ENCODE peak calls at places on chromosomes 3 and 15, in nine cellular contexts. S is A673, J is OCI-LY7, H is heart left ventricle, X is heart right ventricle, W is neural progenitor cell, T is endodermal cell, O is Peyer's patch, D is left ventricle myocardium inferior. K is an unnamed sample.

GRCh38 chr15:101242160-101242998 is 9.5 kb downstream of the CHSY1 start:
- DNase-seq in S (no peak), J (peak; percentile 73), H (peak; percentile 37), X (peak; percentile 34), W (no peak), T (peak; percentile 36), O (no peak), D (no peak), K (peak; percentile 51)

GRCh38 chr3:37906734-37907282 is 45.1 kb downstream of the CTDSPL start:
- DNase-seq in S (no peak), J (no peak), H (no peak), X (no peak), W (no peak), T (no peak), O (no peak), D (no peak), K (no peak)

GRCh38 chr3:31129241-31129640 is 234.8 kb upstream of the GADL1 start:
- DNase-seq in S (no peak), J (no peak), H (no peak), X (no peak), W (no peak), T (no peak), O (no peak), D (no peak), K (no peak)

GRCh38 chr15:31080618-31081017 is 20.9 kb downstream of the TRPM1 start:
- DNase-seq in S (peak; percentile 58), J (peak; percentile 15), H (peak; percentile 39), X (peak; percentile 56), W (peak; percentile 94), T (peak; percentile 97), O (no peak), D (peak; percentile 68), K (no peak)

GRCh38 chr3:16081661-16082060 is 92.8 kb upstream of the GALNT15 start:
- DNase-seq in S (no peak), J (no peak), H (no peak), X (no peak), W (no peak), T (no peak), O (no peak), D (no peak), K (no peak)

GRCh38 chr3:113111308-113111707 is 100.0 kb upstream of the BOC start:
- DNase-seq in S (no peak), J (no peak), H (no peak), X (no peak), W (peak; percentile 14), T (peak; percentile 57), O (no peak), D (no peak), K (no peak)

GRCh38 chr15:43229977-43230376 is 9.2 kb upstream of the EPB42 start:
- DNase-seq in S (no peak), J (no peak), H (no peak), X (no peak), W (no peak), T (no peak), O (no peak), D (no peak), K (no peak)

GRCh38 chr3:57278237-57278636 is 14.2 kb downstream of the ASB14 start:
- DNase-seq in S (no peak), J (no peak), H (no peak), X (no peak), W (no peak), T (no peak), O (no peak), D (no peak), K (no peak)

GRCh38 chr3:111616417-111617105 is 21.4 kb upstream of the ZBED2 start:
- DNase-seq in S (peak; percentile 3), J (peak; percentile 2), H (no peak), X (no peak), W (no peak), T (no peak), O (peak; percentile 45), D (no peak), K (no peak)

GRCh38 chr3:169149349-169149890 is 514.1 kb downstream of the MECOM start:
- DNase-seq in S (peak; percentile 84), J (peak; percentile 82), H (peak; percentile 85), X (peak; percentile 85), W (peak; percentile 95), T (peak; percentile 95), O (peak; percentile 91), D (peak; percentile 81), K (peak; percentile 88)
- TF ChIP-seq CTCF in S (peak; percentile 87), J (peak; percentile 84), H (peak; percentile 85), X (peak; percentile 86), W (peak; percentile 79), T (peak; percentile 98), O (peak; percentile 95), D (peak; percentile 92), K (peak; percentile 86)

DNA sequence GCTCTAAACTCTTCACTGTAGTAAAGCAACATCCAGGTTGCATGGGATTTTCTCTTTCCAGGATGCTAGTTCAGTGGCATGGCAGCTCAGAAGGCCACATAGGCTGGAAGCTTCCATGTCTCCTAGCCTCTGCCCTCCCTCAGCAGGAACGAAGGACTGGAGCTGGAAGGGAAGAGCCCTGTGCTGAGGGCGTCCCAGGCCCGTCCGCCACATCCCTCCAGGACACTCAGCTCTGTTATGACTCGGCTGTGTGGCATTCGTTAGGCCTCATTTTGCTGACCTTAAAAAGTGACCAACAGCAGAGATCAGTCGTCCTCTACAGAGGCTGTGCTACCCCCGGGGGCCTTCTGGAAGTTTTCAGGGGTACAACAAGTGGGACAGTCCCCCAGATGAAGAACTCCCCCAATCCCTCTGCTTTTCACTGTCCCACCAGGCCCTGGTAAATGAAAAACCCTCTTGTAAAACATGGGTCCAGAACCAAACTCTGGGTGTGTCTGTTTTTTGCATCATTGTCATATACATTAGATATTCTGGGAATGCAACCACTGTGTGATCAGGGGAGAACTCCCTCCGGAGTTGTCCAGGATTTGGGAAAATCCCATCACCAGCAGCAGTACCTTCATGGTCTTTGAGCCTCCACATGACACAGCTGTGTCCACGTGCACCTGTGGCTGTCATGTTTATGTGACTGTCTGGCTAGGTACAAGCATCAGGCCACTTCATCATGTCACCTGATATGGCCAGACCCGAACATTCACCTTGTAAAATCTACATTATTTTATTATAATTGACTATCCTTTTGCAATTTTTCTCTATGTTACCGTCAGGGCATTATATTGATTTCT is 149.9 kb downstream of the OR4M2 start:
- DNase-seq in S (no peak), J (no peak), H (no peak), X (no peak), W (no peak), T (no peak), O (no peak), D (no peak), K (no peak)
- H3K9me3 ChIP-seq in S (peaks cover 83% of the 10 kb centered on the region), J (no peaks in the 10 kb centered on the region), H (no peaks in the 10 kb centered on the region), X (no peaks in the 10 kb centered on the region), W (peaks cover 67% of the 10 kb centered on the region), T (peaks cover 94% of the 10 kb centered on the region), O (no peaks in the 10 kb centered on the region), D (peaks cover 14% of the 10 kb centered on the region), K (no peaks in the 10 kb centered on the region)

GRCh38 chr3:50320853-50321145 is 1.7 kb downstream of the HYAL2 start:
- DNase-seq in S (no peak), J (no peak), H (no peak), X (no peak), W (no peak), T (no peak), O (no peak), D (no peak), K (no peak)
- H3K36me3 ChIP-seq in S (no peaks in the 10 kb centered on the region), J (peaks cover 19% of the 10 kb centered on the region), H (peaks cover 47% of the 10 kb centered on the region), X (peaks cover 54% of the 10 kb centered on the region), W (no peaks in the 10 kb centered on the region), T (peaks cover 52% of the 10 kb centered on the region), O (no peaks in the 10 kb centered on the region), D (peaks cover 51% of the 10 kb centered on the region), K (peaks cover 25% of the 10 kb centered on the region)

DNA sequence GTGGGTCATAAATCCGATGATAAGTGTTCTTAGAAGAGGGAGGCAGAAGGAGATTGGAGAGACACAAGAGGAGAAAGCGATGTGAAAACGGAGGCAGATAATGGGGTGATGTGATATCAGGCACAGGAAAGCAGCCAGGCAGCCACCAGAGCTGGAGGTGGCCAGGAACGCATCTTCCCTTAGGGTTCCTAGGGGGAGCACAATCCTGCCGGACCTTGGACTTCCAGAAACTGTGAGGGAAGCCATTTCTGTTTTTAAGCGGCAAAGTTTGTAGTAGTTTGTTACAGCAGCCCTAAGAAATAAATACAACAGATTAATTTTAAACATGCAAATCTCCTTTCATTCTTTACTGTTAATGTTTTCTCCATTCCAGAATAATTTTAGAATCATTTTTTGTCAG is 259.9 kb upstream of the TMC3 start:
- DNase-seq in S (no peak), J (no peak), H (no peak), X (no peak), W (no peak), T (no peak), O (no peak), D (no peak), K (no peak)
- TF ChIP-seq CTCF in S (no peak), J (no peak), H (no peak), X (no peak), W (no peak), T (peak; percentile 38), O (no peak), D (no peak), K (no peak)

GRCh38 chr15:56232058-56232457 is 11.6 kb downstream of the RFX7 start:
- DNase-seq in S (no peak), J (peak; percentile 55), H (no peak), X (no peak), W (no peak), T (no peak), O (no peak), D (no peak), K (no peak)
- H3K9me3 ChIP-seq in S (peaks cover 51% of the 10 kb centered on the region), J (peaks cover 84% of the 10 kb centered on the region), H (peaks cover 57% of the 10 kb centered on the region), X (no peaks in the 10 kb centered on the region), W (peaks cover 42% of the 10 kb centered on the region), T (peaks cover 71% of the 10 kb centered on the region), O (peaks cover 11% of the 10 kb centered on the region), D (peaks cover 41% of the 10 kb centered on the region), K (no peaks in the 10 kb centered on the region)

GRCh38 chr3:52614689-52615088 is 71.0 kb downstream of the PBRM1 start:
- DNase-seq in S (no peak), J (no peak), H (no peak), X (no peak), W (no peak), T (no peak), O (no peak), D (no peak), K (no peak)
- H3K36me3 ChIP-seq in S (peaks cover 10% of the 10 kb centered on the region), J (peaks cover 90% of the 10 kb centered on the region), H (peaks cover 67% of the 10 kb centered on the region), X (peaks cover 96% of the 10 kb centered on the region), W (peaks cover 18% of the 10 kb centered on the region), T (peaks cover 79% of the 10 kb centered on the region), O (no peaks in the 10 kb centered on the region), D (peaks cover 95% of the 10 kb centered on the region), K (peaks cover 26% of the 10 kb centered on the region)

K was measured in lung.